ENCODE peak calls at places on chromosomes 12 and 14, in ten cellular contexts. L, F, B, I, G, U, O, X, J and H are unnamed samples.
A peak's percentile ranks its signal among the peaks of the same experiment; 100 is the strongest.

GRCh38 chr14:27608377-27608776 is 1010.5 kb upstream of the NOVA1 start:
- DNase-seq in G (no peak), B (no peak), J (no peak), I (no peak), O (no peak), U (no peak), L (no peak), X (no peak), F (no peak), H (no peak)

GRCh38 chr12:52528641-52529143 is 8.5 kb upstream of the KRT5 start:
- DNase-seq in L (peak; percentile 37), J (no peak), B (peak; percentile 41), U (no peak), G (no peak), F (no peak), X (no peak), O (no peak), I (no peak), H (peak; percentile 73)

GRCh38 chr14:69879175-69880047 is at the start of gene SMOC1:
- DNase-seq in F (peak; percentile 2), X (peak; percentile 87), G (no peak), J (peak; percentile 81), L (no peak), I (peak; percentile 58), B (peak; percentile 95), U (peak; percentile 45), O (no peak), H (peak; percentile 50)

GRCh38 chr14:26526132-26526531 is 71.7 kb downstream of the NOVA1 start:
- DNase-seq in J (no peak), X (no peak), B (no peak), L (no peak), U (no peak), F (peak; percentile 38), I (no peak), G (no peak), O (no peak), H (no peak)

GRCh38 chr14:20684662-20685456 is 499 bp downstream of the RNASE4 start:
- DNase-seq in J (no peak), U (no peak), X (peak; percentile 68), O (no peak), I (peak; percentile 71), F (peak; percentile 70), G (no peak), L (peak; percentile 76), B (peak; percentile 85), H (no peak)

GRCh38 chr14:33480589-33481184 is 470.2 kb downstream of the EGLN3 start:
- DNase-seq in J (no peak), F (no peak), I (no peak), O (no peak), L (no peak), U (no peak), B (no peak), G (no peak), X (no peak), H (no peak)

GRCh38 chr12:58918475-58918874 is 1.8 kb downstream of the LRIG3 start:
- DNase-seq in F (peak; percentile 24), O (no peak), X (no peak), G (no peak), B (no peak), U (no peak), J (no peak), L (no peak), I (no peak), H (no peak)

GRCh38 chr12:15220451-15220850 is 766 bp downstream of the RERG start:
- DNase-seq in U (no peak), F (no peak), X (no peak), J (no peak), G (no peak), L (no peak), I (peak; percentile 59), O (no peak), B (no peak), H (no peak)

GRCh38 chr12:663293-663871 is at the start of gene NINJ2:
- DNase-seq in G (no peak), B (no peak), U (peak; percentile 25), J (no peak), L (peak; percentile 52), O (no peak), I (no peak), F (no peak), X (no peak), H (peak; percentile 27)

GRCh38 chr12:56271031-56271430 is 4.3 kb downstream of the COQ10A start:
- DNase-seq in U (no peak), I (no peak), J (no peak), F (peak; percentile 58), X (no peak), O (no peak), B (no peak), L (no peak), G (no peak), H (no peak)

GRCh38 chr12:14369322-14369721 is 3.8 kb downstream of the ATF7IP start:
- DNase-seq in X (no peak), J (no peak), U (no peak), I (no peak), O (no peak), G (no peak), L (no peak), B (no peak), F (no peak), H (no peak)

GRCh38 chr12:32196250-32197198 is 89.9 kb downstream of the BICD1 start:
- DNase-seq in O (no peak), J (no peak), G (no peak), U (no peak), X (no peak), L (no peak), B (no peak), F (no peak), I (no peak), H (no peak)

GRCh38 chr12:32197421-32197820 is 90.8 kb downstream of the BICD1 start:
- DNase-seq in O (no peak), F (no peak), X (no peak), B (no peak), L (no peak), G (no peak), U (no peak), J (no peak), I (no peak), H (no peak)

GRCh38 chr12:32201996-32202395 is 95.3 kb downstream of the BICD1 start:
- DNase-seq in F (no peak), O (no peak), X (no peak), L (no peak), U (peak; percentile 21), B (no peak), I (peak; percentile 26), G (no peak), J (no peak), H (peak; percentile 33)

GRCh38 chr12:32201096-32201495 is 94.4 kb downstream of the BICD1 start:
- DNase-seq in X (no peak), F (no peak), G (no peak), I (no peak), B (no peak), J (no peak), U (no peak), L (no peak), O (no peak), H (no peak)

GRCh38 chr12:32198555-32198954 is 91.9 kb downstream of the BICD1 start:
- DNase-seq in L (no peak), J (no peak), O (no peak), B (no peak), F (peak; percentile 17), G (no peak), X (no peak), I (no peak), U (no peak), H (no peak)
- H3K27ac ChIP-seq in L (no peak overlapping the region), J (no peak overlapping the region), O (no peak overlapping the region), B (no peak overlapping the region), F (no peak overlapping the region), G (no peak overlapping the region), X (no peak overlapping the region), I (no peak overlapping the region), U (no peak overlapping the region), H (no peak overlapping the region)

GRCh38 chr12:113766133-113766879 is 199.8 kb downstream of the RBM19 start:
- DNase-seq in L (no peak), U (no peak), J (no peak), I (no peak), B (peak; percentile 60), O (no peak), G (no peak), F (no peak), X (no peak), H (no peak)
- H3K27ac ChIP-seq in L (no peak overlapping the region), U (no peak overlapping the region), J (no peak overlapping the region), I (no peak overlapping the region), B (peak overlapping the region; percentile 48), O (no peak overlapping the region), G (no peak overlapping the region), F (no peak overlapping the region), X (no peak overlapping the region), H (no peak overlapping the region)

GRCh38 chr14:45181329-45181728 is 45.6 kb downstream of the FANCM start:
- DNase-seq in B (no peak), X (no peak), O (no peak), I (no peak), L (no peak), U (no peak), J (no peak), G (no peak), F (no peak), H (no peak)
- H3K27ac ChIP-seq in B (no peak overlapping the region), X (no peak overlapping the region), O (no peak overlapping the region), I (no peak overlapping the region), L (no peak overlapping the region), U (no peak overlapping the region), J (no peak overlapping the region), G (no peak overlapping the region), F (no peak overlapping the region), H (no peak overlapping the region)

DNA sequence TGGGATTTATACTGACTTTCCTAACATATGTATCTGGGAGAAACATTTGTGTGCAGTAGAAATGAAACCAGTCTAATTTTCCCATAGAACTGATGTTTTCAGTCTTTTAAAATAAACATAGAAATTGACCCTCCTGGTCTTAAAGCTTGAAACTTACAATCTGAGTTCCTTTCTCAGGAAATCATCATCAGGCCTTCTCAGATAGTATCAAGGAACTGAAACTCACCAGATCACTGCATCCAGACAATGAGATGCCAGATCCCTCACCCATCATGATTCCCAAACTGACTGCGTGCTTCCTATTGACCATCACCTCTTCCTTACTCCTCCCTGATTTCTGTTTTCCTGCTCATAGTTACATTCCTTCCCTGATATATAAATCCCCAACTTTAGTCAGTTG is 195.0 kb upstream of the AMIGO2 start:
- DNase-seq in I (no peak), X (no peak), B (no peak), F (no peak), J (no peak), O (no peak), U (no peak), G (no peak), L (no peak), H (no peak)
- H3K27ac ChIP-seq in I (no peak overlapping the region), X (no peak overlapping the region), B (no peak overlapping the region), F (no peak overlapping the region), J (no peak overlapping the region), O (no peak overlapping the region), U (no peak overlapping the region), G (peak overlapping the region; percentile 69), L (no peak overlapping the region), H (no peak overlapping the region)

GRCh38 chr14:72851660-72852059 is 42.2 kb downstream of the DPF3 start:
- DNase-seq in L (no peak), X (no peak), J (no peak), B (no peak), F (no peak), I (no peak), G (no peak), O (no peak), U (no peak), H (no peak)
- H3K27ac ChIP-seq in L (no peak overlapping the region), X (no peak overlapping the region), J (no peak overlapping the region), B (no peak overlapping the region), F (no peak overlapping the region), I (no peak overlapping the region), G (no peak overlapping the region), O (no peak overlapping the region), U (no peak overlapping the region), H (peak overlapping the region; percentile 30)